ENCODE peak calls at places on chromosomes 11 and 22, in four cellular contexts. One of them, this sample, is unnamed.

GRCh38 chr22:47691152-47691895 is 928.9 kb downstream of the TBC1D22A start:
- DNase-seq in HepG2: no peak
- DNase-seq in K562: no peak
- DNase-seq in GM12878: no peak
- DNase-seq in this sample: no peak

GRCh38 chr11:115724709-115725108 is 220.5 kb upstream of the CADM1 start:
- DNase-seq in HepG2: no peak
- DNase-seq in K562: no peak
- DNase-seq in GM12878: no peak
- DNase-seq in this sample: no peak

GRCh38 chr11:62680825-62681240 is 2.0 kb upstream of the UBXN1 start:
- DNase-seq in HepG2: peak
- DNase-seq in K562: peak
- DNase-seq in GM12878: no peak
- DNase-seq in this sample: peak

GRCh38 chr11:117950999-117951961 is 22.1 kb upstream of the TMPRSS13 start:
- DNase-seq in HepG2: no peak
- DNase-seq in K562: no peak
- DNase-seq in GM12878: no peak
- DNase-seq in this sample: no peak

GRCh38 chr22:24095816-24096215 is 84.7 kb downstream of the CABIN1 start:
- DNase-seq in HepG2: no peak
- DNase-seq in K562: no peak
- DNase-seq in GM12878: no peak
- DNase-seq in this sample: no peak

GRCh38 chr11:128437137-128437536 is 150.2 kb downstream of the ETS1 start:
- DNase-seq in HepG2: no peak
- DNase-seq in K562: no peak
- DNase-seq in GM12878: no peak
- DNase-seq in this sample: no peak

GRCh38 chr11:67668191-67668551 is 6.3 kb downstream of the ALDH3B2 start:
- DNase-seq in HepG2: no peak
- DNase-seq in K562: no peak
- DNase-seq in GM12878: no peak
- DNase-seq in this sample: no peak

GRCh38 chr11:706957-707816 is 1.2 kb downstream of the EPS8L2 start:
- DNase-seq in HepG2: peak
- DNase-seq in K562: no peak
- DNase-seq in GM12878: no peak
- DNase-seq in this sample: no peak

GRCh38 chr22:28440517-28441366 is 238.9 kb downstream of the TTC28 start:
- DNase-seq in HepG2: no peak
- DNase-seq in K562: no peak
- DNase-seq in GM12878: no peak
- DNase-seq in this sample: no peak

GRCh38 chr11:73969991-73970800 is 12.4 kb downstream of the UCP2 start:
- DNase-seq in HepG2: no peak
- DNase-seq in K562: no peak
- DNase-seq in GM12878: no peak
- DNase-seq in this sample: no peak

GRCh38 chr11:36357831-36358230 is 61.7 kb downstream of the PRR5L start:
- DNase-seq in HepG2: no peak
- DNase-seq in K562: no peak
- DNase-seq in GM12878: no peak
- DNase-seq in this sample: no peak

GRCh38 chr11:130642994-130643393 is 194.5 kb downstream of the ADAMTS15 start:
- DNase-seq in HepG2: no peak
- DNase-seq in K562: no peak
- DNase-seq in GM12878: no peak
- DNase-seq in this sample: no peak

GRCh38 chr11:102171101-102171500 is 60.9 kb downstream of the YAP1 start:
- DNase-seq in HepG2: no peak
- DNase-seq in K562: no peak
- DNase-seq in GM12878: no peak
- DNase-seq in this sample: no peak

GRCh38 chr11:102853956-102854355 is 10.5 kb upstream of the MMP3 start:
- DNase-seq in HepG2: no peak
- DNase-seq in K562: no peak
- DNase-seq in GM12878: no peak
- DNase-seq in this sample: no peak

GRCh38 chr22:33796494-33796893 is 123.8 kb downstream of the LARGE1 start:
- DNase-seq in HepG2: no peak
- DNase-seq in K562: no peak
- DNase-seq in GM12878: no peak
- DNase-seq in this sample: no peak

GRCh38 chr11:7415537-7415817 is 69.8 kb upstream of the OLFML1 start:
- DNase-seq in HepG2: no peak
- DNase-seq in K562: no peak
- DNase-seq in GM12878: no peak
- DNase-seq in this sample: no peak

GRCh38 chr11:22466809-22467208 is 128.6 kb downstream of the SLC17A6 start:
- DNase-seq in HepG2: no peak
- DNase-seq in K562: no peak
- DNase-seq in GM12878: no peak
- DNase-seq in this sample: no peak

GRCh38 chr11:11280826-11281225 is 72.2 kb downstream of the CSNK2A3 start:
- DNase-seq in HepG2: no peak
- DNase-seq in K562: no peak
- DNase-seq in GM12878: no peak
- DNase-seq in this sample: no peak
- TF ChIP-seq SP1 in HepG2: no peak
- TF ChIP-seq SP1 in K562: no peak
- TF ChIP-seq SP1 in GM12878: no peak
- TF ChIP-seq SP1 in this sample: no peak

GRCh38 chr22:49825436-49825835 is 2.2 kb downstream of the BRD1 start:
- DNase-seq in HepG2: peak
- DNase-seq in K562: no peak
- DNase-seq in GM12878: no peak
- DNase-seq in this sample: no peak
- TF ChIP-seq FOXK2 in HepG2: no peak
- TF ChIP-seq FOXK2 in K562: no peak
- TF ChIP-seq FOXK2 in GM12878: no peak
- TF ChIP-seq FOXK2 in this sample: no peak

DNA sequence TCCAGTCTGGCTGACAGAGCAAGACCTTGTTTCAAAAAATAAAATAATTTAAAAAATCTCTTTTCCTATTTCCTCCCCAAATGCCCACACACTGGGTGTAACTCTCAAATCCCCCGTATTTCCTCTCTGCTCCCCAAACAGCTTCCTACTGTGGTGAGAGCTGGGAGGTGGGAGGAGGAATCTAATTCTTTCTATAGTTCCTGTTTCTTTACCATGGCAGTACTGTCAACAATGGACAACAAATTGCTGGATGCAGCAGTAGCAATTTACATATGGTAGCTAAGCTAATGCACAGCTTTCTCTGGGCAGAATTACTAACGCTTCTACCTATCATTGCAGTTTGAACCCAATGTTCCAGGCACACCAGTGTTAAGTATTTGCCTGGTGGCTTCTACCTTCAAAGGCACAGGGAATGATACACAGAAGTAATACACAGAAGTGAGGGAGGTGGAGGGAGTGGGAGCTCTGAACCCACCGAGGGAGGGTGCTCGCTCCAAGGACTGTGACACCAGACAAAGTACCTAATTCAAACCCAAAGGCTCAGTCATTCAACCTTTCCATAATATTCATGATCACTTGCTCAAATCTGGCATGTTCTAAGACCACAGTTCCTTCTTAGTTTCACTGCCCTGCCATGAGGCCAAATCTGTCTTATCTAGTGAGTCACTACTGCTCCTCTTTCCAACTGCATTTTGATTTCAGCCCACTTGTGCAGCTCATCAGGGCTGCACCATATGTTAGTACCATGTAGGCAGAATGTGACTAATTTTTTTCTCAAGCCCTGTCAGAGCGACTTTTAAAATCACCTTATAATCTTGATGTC is 37.9 kb downstream of the CELF1 start:
- DNase-seq in HepG2: no peak
- DNase-seq in K562: peak
- DNase-seq in GM12878: no peak
- DNase-seq in this sample: no peak
- TF ChIP-seq BHLHE40 in HepG2: no peak
- TF ChIP-seq BHLHE40 in K562: peak
- TF ChIP-seq BHLHE40 in GM12878: no peak
- TF ChIP-seq BHLHE40 in this sample: no peak

DNA sequence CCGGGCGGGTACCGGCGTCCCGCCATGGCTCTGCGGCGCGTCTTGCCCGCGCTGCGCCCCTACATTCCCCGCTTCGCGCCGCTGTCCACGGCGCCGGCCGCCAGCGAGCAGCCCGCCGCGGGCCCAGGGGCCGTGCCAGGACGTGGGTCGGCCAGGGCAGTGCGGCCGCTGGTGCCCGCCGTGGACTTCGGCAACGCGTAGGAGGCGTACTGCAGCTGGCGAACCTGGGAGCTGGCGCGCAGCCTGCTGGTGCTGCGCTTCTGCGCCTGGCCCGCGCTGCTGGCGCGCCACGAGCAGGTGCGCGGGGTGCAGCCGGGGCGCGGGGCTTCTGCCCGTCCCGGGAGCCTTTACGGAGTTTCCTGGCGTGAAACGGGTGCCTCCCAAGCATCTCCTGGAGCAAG is 20.1 kb downstream of the DGCR6L start:
- DNase-seq in HepG2: no peak
- DNase-seq in K562: no peak
- DNase-seq in GM12878: no peak
- DNase-seq in this sample: no peak
- TF ChIP-seq SP1 in HepG2: no peak
- TF ChIP-seq SP1 in K562: no peak
- TF ChIP-seq SP1 in GM12878: no peak
- TF ChIP-seq SP1 in this sample: no peak

DNA sequence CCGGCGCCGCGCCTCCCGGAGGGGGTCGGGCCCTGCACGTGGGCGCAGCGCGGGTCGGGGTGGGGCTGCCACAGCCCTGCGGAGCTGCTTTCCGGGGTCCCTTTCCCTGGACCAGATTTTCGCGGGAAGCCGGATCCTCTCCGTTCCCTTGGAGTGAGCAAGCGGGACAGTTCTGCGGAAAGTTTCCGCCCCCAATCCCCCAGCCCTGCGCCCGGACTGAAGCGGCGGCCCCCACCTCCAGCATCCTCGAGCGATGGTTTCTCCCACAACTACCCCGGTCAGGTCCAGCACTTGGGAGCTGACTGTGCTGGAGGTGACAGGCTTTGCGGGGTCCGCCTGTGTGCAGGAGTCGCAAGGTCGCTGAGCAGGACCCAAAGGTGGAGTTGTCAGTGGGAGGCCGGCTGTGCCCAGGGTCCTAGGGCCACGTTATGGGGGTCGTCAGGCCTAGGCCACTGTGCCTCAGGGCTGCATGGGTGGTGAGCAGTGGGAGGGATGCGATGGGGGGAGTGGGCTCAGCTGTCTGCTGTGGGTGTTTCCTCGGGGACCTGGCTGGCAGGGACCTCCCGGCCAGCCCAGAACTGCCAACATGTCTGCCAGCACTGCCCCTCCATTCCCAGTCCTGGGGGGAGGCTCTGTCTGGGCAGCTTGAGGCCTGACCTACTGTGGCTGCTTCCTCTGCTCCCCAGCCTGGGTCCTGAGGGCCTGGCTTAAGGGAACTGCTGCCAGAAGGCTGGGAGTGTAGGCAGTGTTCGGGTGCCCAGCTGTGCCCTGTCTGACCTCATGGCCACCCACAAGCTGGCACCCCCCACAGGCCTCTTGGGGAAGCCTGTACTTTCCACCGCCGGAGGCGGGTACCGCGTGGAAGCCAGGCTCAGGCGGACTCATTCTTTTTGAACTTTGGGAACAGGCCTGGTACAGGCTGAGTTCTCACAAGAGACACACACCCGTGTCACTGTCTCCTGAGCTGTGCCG is 726 bp downstream of the ST3GAL4 start:
- DNase-seq in HepG2: peak
- DNase-seq in K562: peak
- DNase-seq in GM12878: no peak
- DNase-seq in this sample: peak
- TF ChIP-seq FOXK2 in HepG2: no peak
- TF ChIP-seq FOXK2 in K562: no peak
- TF ChIP-seq FOXK2 in GM12878: no peak
- TF ChIP-seq FOXK2 in this sample: no peak

DNA sequence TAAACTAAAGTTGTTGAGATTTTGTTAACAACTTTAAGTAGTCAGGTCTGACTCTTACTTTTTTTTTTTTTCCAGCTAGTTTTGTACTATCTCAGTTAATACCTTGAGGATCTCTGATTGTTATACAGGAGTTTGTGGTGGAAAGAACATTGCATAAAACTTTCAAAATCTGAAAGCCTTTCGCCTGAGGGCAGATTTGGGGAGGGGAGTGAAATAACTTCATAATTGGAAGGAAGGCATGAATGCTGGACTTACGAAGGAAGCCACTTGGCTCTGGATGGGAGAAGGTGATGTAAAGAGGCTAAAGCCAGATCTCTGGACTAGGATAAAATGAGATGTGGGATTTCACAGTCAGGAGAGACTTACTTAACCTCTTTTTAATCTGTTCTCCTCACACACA is 18.2 kb upstream of the FAT3 start:
- DNase-seq in HepG2: no peak
- DNase-seq in K562: no peak
- DNase-seq in GM12878: no peak
- DNase-seq in this sample: no peak
- TF ChIP-seq BHLHE40 in HepG2: no peak
- TF ChIP-seq BHLHE40 in K562: no peak
- TF ChIP-seq BHLHE40 in GM12878: no peak
- TF ChIP-seq BHLHE40 in this sample: no peak

GRCh38 chr22:19871023-19871844 is 16.6 kb upstream of the GNB1L start:
- DNase-seq in HepG2: no peak
- DNase-seq in K562: no peak
- DNase-seq in GM12878: no peak
- DNase-seq in this sample: no peak
- TF ChIP-seq SP1 in HepG2: no peak
- TF ChIP-seq SP1 in K562: no peak
- TF ChIP-seq SP1 in GM12878: no peak
- TF ChIP-seq SP1 in this sample: no peak

DNA sequence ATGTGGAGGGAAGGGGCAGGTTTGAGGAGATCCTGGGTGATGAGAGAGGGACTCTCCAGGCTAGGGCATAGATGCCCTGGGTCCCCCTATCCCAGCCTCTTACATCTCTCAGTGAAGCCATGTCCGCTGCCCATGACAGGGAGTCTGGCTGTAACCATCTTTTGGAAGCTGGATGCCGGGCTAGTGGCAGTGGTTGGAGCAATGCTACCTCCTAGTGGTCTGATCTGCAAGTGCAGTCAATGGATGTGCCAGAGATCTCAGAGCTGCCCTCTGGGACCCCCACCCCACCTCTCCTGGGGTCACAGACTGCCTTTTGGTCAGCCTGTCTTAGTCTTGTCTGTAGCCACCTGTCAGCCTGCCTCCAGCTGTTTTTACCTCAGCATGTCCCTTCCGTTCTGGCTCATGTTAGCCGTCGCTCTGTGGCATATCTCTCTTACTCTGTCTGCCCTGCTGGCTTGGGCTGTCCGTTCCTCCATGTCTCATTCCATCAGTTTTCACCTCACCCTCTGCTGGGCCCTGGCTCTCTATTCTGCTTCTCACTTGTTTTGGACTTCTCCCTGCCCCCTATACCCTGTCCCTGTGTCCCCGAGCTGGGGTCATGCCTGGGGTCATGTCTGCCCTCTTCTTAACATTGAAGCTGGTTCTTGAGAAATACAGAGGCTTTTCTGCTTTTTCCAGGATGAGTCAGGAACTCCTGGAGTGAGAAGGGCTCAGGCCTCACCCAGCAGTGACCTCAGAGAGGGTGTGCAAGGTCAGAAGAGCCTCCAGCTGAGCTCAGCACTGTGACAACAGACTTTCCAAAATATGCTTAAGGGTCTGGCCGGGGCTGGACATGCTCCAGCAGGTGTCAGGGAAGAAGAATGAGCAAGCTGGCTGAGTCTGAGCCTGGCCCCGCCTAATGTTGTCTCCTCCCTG is 52.0 kb upstream of the THY1 start:
- DNase-seq in HepG2: peak
- DNase-seq in K562: peak
- DNase-seq in GM12878: no peak
- DNase-seq in this sample: peak
- TF ChIP-seq FOXK2 in HepG2: no peak
- TF ChIP-seq FOXK2 in K562: no peak
- TF ChIP-seq FOXK2 in GM12878: no peak
- TF ChIP-seq FOXK2 in this sample: no peak